ENCODE peak calls at places on chromosomes 6 and 20, in five cellular contexts. One of them, this sample, is unnamed.
A peak's percentile ranks its signal among the peaks of the same experiment; 100 is the strongest.

GRCh38 chr6:142009647-142010046 is 123.1 kb upstream of the GJE1 start:
- DNase-seq in K562: peak; percentile 48
- DNase-seq in SK-N-SH: no peak
- DNase-seq in HepG2: no peak
- DNase-seq in A549: no peak
- DNase-seq in this sample: no peak

GRCh38 chr20:57774951-57775350 is 65.1 kb upstream of the PMEPA1 start:
- DNase-seq in K562: no peak
- DNase-seq in HepG2: no peak
- DNase-seq in SK-N-SH: no peak
- DNase-seq in A549: no peak
- DNase-seq in this sample: no peak

GRCh38 chr6:51473996-51474975 is 613.1 kb downstream of the PKHD1 start:
- DNase-seq in SK-N-SH: no peak
- DNase-seq in A549: no peak
- DNase-seq in HepG2: no peak
- DNase-seq in K562: no peak
- DNase-seq in this sample: no peak

GRCh38 chr20:19047040-19047950 is 165.1 kb upstream of the SLC24A3 start:
- DNase-seq in A549: no peak
- DNase-seq in K562: no peak
- DNase-seq in SK-N-SH: no peak
- DNase-seq in HepG2: no peak
- DNase-seq in this sample: peak; percentile 26

GRCh38 chr20:20611165-20611564 is 101.3 kb downstream of the RALGAPA2 start:
- DNase-seq in SK-N-SH: no peak
- DNase-seq in HepG2: peak; percentile 20
- DNase-seq in K562: no peak
- DNase-seq in A549: no peak
- DNase-seq in this sample: no peak

GRCh38 chr20:32364554-32365208 is 6.5 kb downstream of the ASXL1 start:
- DNase-seq in A549: no peak
- DNase-seq in SK-N-SH: no peak
- DNase-seq in K562: no peak
- DNase-seq in HepG2: no peak
- DNase-seq in this sample: no peak

GRCh38 chr6:45086685-45087084 is 241.4 kb upstream of the RUNX2 start:
- DNase-seq in A549: no peak
- DNase-seq in SK-N-SH: no peak
- DNase-seq in HepG2: no peak
- DNase-seq in K562: no peak
- DNase-seq in this sample: no peak

GRCh38 chr20:50368813-50369224 is 141.4 kb upstream of the PTPN1 start:
- DNase-seq in HepG2: peak; percentile 80
- DNase-seq in SK-N-SH: no peak
- DNase-seq in A549: peak; percentile 45
- DNase-seq in K562: peak; percentile 76
- DNase-seq in this sample: no peak

GRCh38 chr20:40422665-40423064 is 266.4 kb downstream of the MAFB start:
- DNase-seq in SK-N-SH: no peak
- DNase-seq in A549: no peak
- DNase-seq in K562: no peak
- DNase-seq in HepG2: no peak
- DNase-seq in this sample: no peak

GRCh38 chr6:1608976-1609661 is 596 bp upstream of the FOXC1 start:
- DNase-seq in A549: no peak
- DNase-seq in HepG2: no peak
- DNase-seq in K562: no peak
- DNase-seq in SK-N-SH: peak; percentile 85
- DNase-seq in this sample: peak; percentile 17

GRCh38 chr6:89439014-89439413 is 6.1 kb downstream of the ANKRD6 start:
- DNase-seq in A549: no peak
- DNase-seq in SK-N-SH: no peak
- DNase-seq in K562: no peak
- DNase-seq in HepG2: no peak
- DNase-seq in this sample: no peak

GRCh38 chr6:27241443-27241842 is 6.1 kb upstream of the PRSS16 start:
- DNase-seq in K562: no peak
- DNase-seq in A549: no peak
- DNase-seq in HepG2: no peak
- DNase-seq in SK-N-SH: no peak
- DNase-seq in this sample: no peak

GRCh38 chr6:163986313-163986712 is 571.8 kb downstream of the QKI start:
- DNase-seq in SK-N-SH: no peak
- DNase-seq in K562: no peak
- DNase-seq in HepG2: peak; percentile 35
- DNase-seq in A549: no peak
- DNase-seq in this sample: no peak

GRCh38 chr6:89508755-89509563 is 76.0 kb downstream of the ANKRD6 start:
- DNase-seq in SK-N-SH: no peak
- DNase-seq in HepG2: peak; percentile 35
- DNase-seq in K562: no peak
- DNase-seq in A549: no peak
- DNase-seq in this sample: no peak

GRCh38 chr6:163183791-163184190 is 230.7 kb upstream of the QKI start:
- DNase-seq in A549: no peak
- DNase-seq in HepG2: no peak
- DNase-seq in K562: no peak
- DNase-seq in SK-N-SH: no peak
- DNase-seq in this sample: no peak

GRCh38 chr6:105424177-105424783 is 21.4 kb upstream of the PREP start:
- DNase-seq in HepG2: peak; percentile 37
- DNase-seq in SK-N-SH: peak; percentile 65
- DNase-seq in K562: peak; percentile 72
- DNase-seq in A549: peak; percentile 53
- DNase-seq in this sample: peak; percentile 28

GRCh38 chr6:125888989-125889656 is 67.4 kb upstream of the HINT3 start:
- DNase-seq in K562: peak; percentile 56
- DNase-seq in SK-N-SH: no peak
- DNase-seq in A549: peak; percentile 61
- DNase-seq in HepG2: peak; percentile 64
- DNase-seq in this sample: no peak

GRCh38 chr6:107115695-107116327 is 496 bp upstream of the BEND3 start:
- DNase-seq in SK-N-SH: peak; percentile 85
- DNase-seq in K562: peak; percentile 70
- DNase-seq in A549: peak; percentile 61
- DNase-seq in HepG2: peak; percentile 68
- DNase-seq in this sample: no peak

GRCh38 chr20:45100563-45101245 is at the start of gene KCNS1:
- DNase-seq in HepG2: peak; percentile 25
- DNase-seq in SK-N-SH: peak; percentile 40
- DNase-seq in A549: no peak
- DNase-seq in K562: peak; percentile 52
- DNase-seq in this sample: no peak

GRCh38 chr20:45097485-45098095 is 3.3 kb downstream of the KCNS1 start:
- DNase-seq in A549: peak; percentile 32
- DNase-seq in K562: no peak
- DNase-seq in SK-N-SH: peak; percentile 67
- DNase-seq in HepG2: no peak
- DNase-seq in this sample: no peak

GRCh38 chr20:45095753-45096371 is 5.1 kb downstream of the KCNS1 start:
- DNase-seq in SK-N-SH: peak; percentile 66
- DNase-seq in HepG2: peak; percentile 69
- DNase-seq in A549: peak; percentile 61
- DNase-seq in K562: peak; percentile 65
- DNase-seq in this sample: peak; percentile 21

GRCh38 chr20:45096781-45097180 is 4.1 kb downstream of the KCNS1 start:
- DNase-seq in A549: no peak
- DNase-seq in HepG2: no peak
- DNase-seq in K562: no peak
- DNase-seq in SK-N-SH: no peak
- DNase-seq in this sample: no peak

DNA sequence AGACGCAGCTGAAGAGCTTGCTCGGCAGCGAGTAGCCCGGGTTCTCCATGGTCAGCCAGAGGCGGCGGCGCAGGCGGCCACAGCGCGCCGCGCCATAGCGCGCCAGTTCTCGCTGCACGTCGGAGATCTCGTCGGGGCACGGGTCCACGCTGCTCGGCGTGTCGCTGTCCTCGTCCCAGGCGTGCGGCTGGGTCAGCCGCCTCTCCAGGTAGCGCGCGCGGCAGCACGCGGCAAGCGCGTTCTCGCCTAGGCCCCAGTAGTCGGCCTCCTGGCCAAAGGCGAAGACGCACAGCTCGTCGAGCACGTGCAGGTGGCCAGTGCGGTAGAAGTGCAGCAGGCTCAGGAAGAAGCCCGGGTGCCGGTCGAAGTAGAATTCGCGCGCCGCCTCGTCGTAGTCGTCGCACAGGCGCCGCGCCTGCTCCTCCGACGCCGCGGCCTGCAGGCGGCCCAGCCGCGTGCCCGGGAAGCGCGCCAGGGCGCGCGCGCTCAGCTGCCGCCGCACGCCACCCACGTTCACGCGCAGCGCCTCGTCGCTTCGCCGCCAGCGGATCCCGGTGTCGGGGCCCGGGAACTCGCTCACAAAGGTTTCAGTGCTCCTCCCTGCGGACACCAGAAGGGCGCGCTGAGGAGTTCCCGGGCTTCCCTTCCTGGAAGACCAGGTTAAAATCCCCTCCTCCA is 2.7 kb downstream of the KCNS1 start:
- DNase-seq in SK-N-SH: peak; percentile 71
- DNase-seq in A549: no peak
- DNase-seq in HepG2: no peak
- DNase-seq in K562: no peak
- DNase-seq in this sample: no peak
- H3K4me3 ChIP-seq in SK-N-SH: peak overlapping the region; percentile 9
- H3K4me3 ChIP-seq in A549: no peak overlapping the region
- H3K4me3 ChIP-seq in HepG2: no peak overlapping the region
- H3K4me3 ChIP-seq in K562: no peak overlapping the region
- H3K4me3 ChIP-seq in this sample: no peak overlapping the region

DNA sequence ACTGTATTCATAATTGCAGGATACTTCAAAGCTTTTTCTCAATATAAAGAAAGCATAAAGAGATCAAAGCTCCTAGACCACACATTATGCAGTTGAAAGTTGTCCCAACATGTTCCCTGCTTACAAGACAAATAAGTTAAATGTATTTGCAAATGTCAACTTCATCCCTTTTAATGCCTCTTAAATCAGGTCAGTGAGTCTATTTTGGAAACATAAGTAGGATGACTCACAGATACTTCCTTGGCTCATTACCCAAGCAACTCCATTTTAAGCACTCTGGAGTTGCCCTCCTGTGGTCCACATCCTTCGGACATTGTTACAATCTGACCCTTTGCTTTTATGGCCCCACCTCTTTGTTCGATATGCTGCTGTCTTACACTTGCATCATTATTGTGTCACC is 162.0 kb downstream of the FAXC start:
- DNase-seq in A549: no peak
- DNase-seq in K562: no peak
- DNase-seq in HepG2: no peak
- DNase-seq in SK-N-SH: no peak
- DNase-seq in this sample: no peak
- TF ChIP-seq EP300 in A549: no peak
- TF ChIP-seq EP300 in K562: no peak
- TF ChIP-seq EP300 in HepG2: no peak
- TF ChIP-seq EP300 in SK-N-SH: no peak
- TF ChIP-seq EP300 in this sample: no peak

DNA sequence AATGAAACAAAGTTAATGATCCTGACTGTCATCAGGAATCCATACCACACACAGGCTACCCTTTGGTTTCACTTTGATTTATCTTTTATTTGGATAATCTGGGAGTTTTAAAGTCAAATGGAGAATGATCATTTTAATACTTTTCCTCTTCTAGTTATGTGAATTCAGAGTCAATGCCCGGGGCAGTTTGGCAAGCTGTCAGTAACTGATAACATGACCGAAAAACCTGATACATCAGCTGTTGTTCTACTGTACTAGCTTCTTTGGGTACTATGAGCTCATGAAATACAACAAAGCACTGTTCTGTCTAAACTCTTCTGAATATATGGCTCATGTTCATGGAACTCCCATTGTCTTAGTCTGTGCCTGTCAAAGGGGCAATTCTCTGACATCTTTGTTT is 30.2 kb downstream of the KLHL31 start:
- DNase-seq in A549: no peak
- DNase-seq in SK-N-SH: no peak
- DNase-seq in HepG2: peak; percentile 29
- DNase-seq in K562: no peak
- DNase-seq in this sample: no peak
- H3K4me3 ChIP-seq in A549: no peak overlapping the region
- H3K4me3 ChIP-seq in SK-N-SH: no peak overlapping the region
- H3K4me3 ChIP-seq in HepG2: no peak overlapping the region
- H3K4me3 ChIP-seq in K562: no peak overlapping the region
- H3K4me3 ChIP-seq in this sample: no peak overlapping the region

DNA sequence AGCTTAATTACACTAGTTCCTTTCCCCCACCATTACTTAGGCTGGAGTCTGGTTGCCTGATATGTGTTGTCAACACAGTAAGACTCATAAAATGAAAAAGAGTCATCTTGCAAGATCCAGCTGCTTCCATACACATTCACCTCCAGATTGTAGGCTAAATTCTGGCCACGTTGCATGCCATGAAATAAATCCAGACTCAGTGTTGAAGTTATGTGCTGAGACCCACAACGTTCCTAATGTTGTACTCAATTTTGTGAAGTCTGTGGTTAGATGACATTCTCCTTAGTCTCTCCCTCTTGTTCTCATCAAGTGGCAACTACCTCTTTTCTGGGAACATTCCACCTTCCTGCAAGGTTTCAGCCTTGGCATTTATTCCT is 212.3 kb downstream of the LMBRD1 start:
- DNase-seq in SK-N-SH: peak; percentile 8
- DNase-seq in HepG2: no peak
- DNase-seq in K562: no peak
- DNase-seq in A549: no peak
- DNase-seq in this sample: no peak
- TF ChIP-seq EP300 in SK-N-SH: no peak
- TF ChIP-seq EP300 in HepG2: no peak
- TF ChIP-seq EP300 in K562: no peak
- TF ChIP-seq EP300 in A549: no peak
- TF ChIP-seq EP300 in this sample: no peak

GRCh38 chr6:24126586-24127192 is 674 bp downstream of the NRSN1 start:
- DNase-seq in HepG2: peak; percentile 85
- DNase-seq in SK-N-SH: peak; percentile 25
- DNase-seq in A549: peak; percentile 19
- DNase-seq in K562: peak; percentile 38
- DNase-seq in this sample: peak; percentile 20
- H3K4me3 ChIP-seq in HepG2: peak overlapping the region; percentile 30
- H3K4me3 ChIP-seq in SK-N-SH: peak overlapping the region; percentile 50
- H3K4me3 ChIP-seq in A549: no peak overlapping the region
- H3K4me3 ChIP-seq in K562: no peak overlapping the region
- H3K4me3 ChIP-seq in this sample: no peak overlapping the region

GRCh38 chr6:124490123-124490522 is 472.1 kb upstream of the RNF217 start:
- DNase-seq in SK-N-SH: no peak
- DNase-seq in K562: no peak
- DNase-seq in A549: no peak
- DNase-seq in HepG2: no peak
- DNase-seq in this sample: no peak

GRCh38 chr6:124495316-124496176 is 466.7 kb upstream of the RNF217 start:
- DNase-seq in A549: no peak
- DNase-seq in SK-N-SH: no peak
- DNase-seq in K562: no peak
- DNase-seq in HepG2: no peak
- DNase-seq in this sample: no peak
- TF ChIP-seq EP300 in A549: no peak
- TF ChIP-seq EP300 in SK-N-SH: no peak
- TF ChIP-seq EP300 in K562: no peak
- TF ChIP-seq EP300 in HepG2: no peak
- TF ChIP-seq EP300 in this sample: no peak

This sample was measured in tibial nerve.